ENCODE peak calls at places on chromosomes 13 and 19, in seven cellular contexts. W is G401; Z is left colon; E is iPS-NIHi11; Q is foreskin melanocyte; B is fibroblast of lung; N is stimulated activated CD4-positive, alpha-beta T cell treated with anti-CD3 and anti-CD28 coated beads, Interleukin-15, amount 100 ng/mL, for 1 hour. C is an unnamed sample.

GRCh38 chr13:94966380-94966779 is 254.0 kb upstream of the SOX21 start:
- DNase-seq in E (no peak), Q (no peak), W (no peak), N (no peak), Z (no peak), B (no peak), C (peak; percentile 7)

GRCh38 chr19:29714371-29714952 is 599 bp downstream of the C19orf12 start:
- DNase-seq in W (peak; percentile 21), N (no peak), Z (no peak), Q (no peak), B (no peak), E (no peak), C (no peak)

GRCh38 chr19:8515317-8515716 is 1.4 kb upstream of the ZNF414 start:
- DNase-seq in W (no peak), B (no peak), Z (no peak), Q (no peak), N (peak; percentile 25), E (no peak), C (no peak)

GRCh38 chr13:90723381-90723780 is 624.1 kb upstream of the MIR17HG start:
- DNase-seq in W (no peak), B (no peak), Z (no peak), Q (no peak), N (no peak), E (no peak), C (no peak)

GRCh38 chr13:33260168-33261098 is 25.1 kb downstream of the STARD13 start:
- DNase-seq in E (no peak), Q (no peak), B (peak; percentile 76), Z (no peak), N (no peak), W (peak; percentile 31), C (no peak)

GRCh38 chr19:34228762-34229161 is 25.6 kb upstream of the GARRE1 start:
- DNase-seq in N (no peak), B (no peak), W (no peak), Q (no peak), E (no peak), Z (no peak), C (no peak)

GRCh38 chr13:109400192-109400591 is 386.2 kb downstream of the IRS2 start:
- DNase-seq in E (no peak), W (peak; percentile 47), Z (peak; percentile 21), Q (no peak), N (no peak), B (no peak), C (no peak)

GRCh38 chr19:36668646-36669045 is 2.0 kb upstream of the ZNF461 start:
- DNase-seq in N (no peak), B (no peak), Q (no peak), W (peak; percentile 18), E (no peak), Z (no peak), C (no peak)

GRCh38 chr13:30877335-30877734 is 28.7 kb upstream of the MEDAG start:
- DNase-seq in W (no peak), B (peak; percentile 80), E (no peak), N (no peak), Q (no peak), Z (no peak), C (no peak)

GRCh38 chr13:113063091-113063491 is 42.5 kb upstream of the F7 start:
- DNase-seq in N (no peak), W (no peak), Q (no peak), E (no peak), Z (no peak), B (no peak), C (no peak)

GRCh38 chr13:101624210-101624922 is 171.9 kb downstream of the ITGBL1 start:
- DNase-seq in W (no peak), B (peak; percentile 51), N (no peak), Q (no peak), E (no peak), Z (peak; percentile 14), C (peak; percentile 47)

GRCh38 chr19:14127929-14128509 is 8.4 kb downstream of the ASF1B start:
- DNase-seq in N (no peak), Z (no peak), E (no peak), B (no peak), W (no peak), Q (no peak), C (no peak)

GRCh38 chr19:5173993-5174392 is 166.6 kb downstream of the PTPRS start:
- DNase-seq in B (no peak), E (no peak), Q (no peak), N (no peak), W (no peak), Z (no peak), C (no peak)

GRCh38 chr19:40689339-40690049 is 957 bp downstream of the NUMBL start:
- DNase-seq in N (no peak), Z (peak; percentile 25), E (no peak), Q (no peak), W (peak; percentile 23), B (peak; percentile 21), C (peak; percentile 47)

GRCh38 chr19:39499932-39500331 is 1.2 kb downstream of the DLL3 start:
- DNase-seq in N (no peak), Q (no peak), W (no peak), Z (no peak), B (no peak), E (no peak), C (no peak)

GRCh38 chr13:95349267-95349666 is 48.0 kb upstream of the ABCC4 start:
- DNase-seq in N (no peak), B (peak; percentile 9), E (no peak), Q (no peak), Z (no peak), W (no peak), C (no peak)

GRCh38 chr19:28472843-28473242 is 740.1 kb downstream of the UQCRFS1 start:
- DNase-seq in W (no peak), E (no peak), N (no peak), Z (peak; percentile 34), B (no peak), Q (no peak), C (no peak)

C was measured in left kidney.